ENCODE peak calls at places on chromosomes 12 and 14, in four cellular contexts. A, X, L and U are unnamed samples.

GRCh38 chr12:132600048-132601032 is 10.0 kb downstream of the LRCOL1 start:
- DNase-seq in A (peak), X (peak), L (peak), U (peak)

GRCh38 chr12:18576104-18576622 is 161.6 kb downstream of the PLCZ1 start:
- DNase-seq in A (peak), X (no peak), L (no peak), U (peak)

GRCh38 chr14:64673748-64674147 is 30.5 kb upstream of the PLEKHG3 start:
- DNase-seq in A (no peak), X (no peak), L (no peak), U (no peak)

GRCh38 chr12:10617868-10618267 is 4.5 kb upstream of the MAGOHB start:
- DNase-seq in A (peak), X (no peak), L (no peak), U (peak)

GRCh38 chr12:112401903-112402498 is 7.4 kb downstream of the RPL6 start:
- DNase-seq in A (no peak), X (no peak), L (no peak), U (no peak)

GRCh38 chr14:59688224-59689170 is 111.9 kb upstream of the CCDC175 start:
- DNase-seq in A (peak), X (peak), L (peak), U (peak)

GRCh38 chr12:117865505-117865904 is 103.3 kb downstream of the KSR2 start:
- DNase-seq in A (no peak), X (no peak), L (no peak), U (no peak)

GRCh38 chr12:21248679-21249078 is 86.0 kb downstream of the SLCO1A2 start:
- DNase-seq in A (peak), X (no peak), L (no peak), U (peak)

GRCh38 chr12:100437038-100437841 is 36.4 kb upstream of the NR1H4 start:
- DNase-seq in A (no peak), X (no peak), L (no peak), U (no peak)

GRCh38 chr12:33596061-33596460 is 156.4 kb upstream of the SYT10 start:
- DNase-seq in A (no peak), X (no peak), L (no peak), U (no peak)

GRCh38 chr12:49284672-49285071 is 10.3 kb upstream of the PRPH start:
- DNase-seq in A (no peak), X (no peak), L (no peak), U (no peak)

GRCh38 chr14:75011356-75012097 is 8.8 kb downstream of the EIF2B2 start:
- DNase-seq in A (peak), X (no peak), L (no peak), U (peak)

GRCh38 chr14:102317564-102318248 is 1.8 kb upstream of the ZNF839 start:
- DNase-seq in A (peak), X (peak), L (no peak), U (peak)

GRCh38 chr12:98955284-98955683 is 310.2 kb downstream of the APAF1 start:
- DNase-seq in A (peak), X (peak), L (peak), U (peak)

GRCh38 chr12:3998968-3999792 is 126.0 kb upstream of the PARP11 start:
- DNase-seq in A (no peak), X (no peak), L (peak), U (no peak)